ENCODE peak calls at places on chromosomes 1 and 21, in seven cellular contexts. One of them, this sample, is unnamed.

GRCh38 chr21:14741237-14741636 is 195.1 kb upstream of the SAMSN1 start:
- DNase-seq in Ammon's horn: no peak
- DNase-seq in brain microvascular endothelial cell: no peak
- DNase-seq in K562: no peak
- DNase-seq in NCI-H1092: no peak
- DNase-seq in breast epithelium: no peak
- DNase-seq in vagina: no peak
- DNase-seq in this sample: peak; percentile 53

GRCh38 chr1:190436615-190437014 is 41.0 kb downstream of the BRINP3 start:
- DNase-seq in K562: no peak
- DNase-seq in breast epithelium: no peak
- DNase-seq in vagina: no peak
- DNase-seq in NCI-H1092: peak; percentile 3
- DNase-seq in Ammon's horn: peak; percentile 14
- DNase-seq in brain microvascular endothelial cell: peak; percentile 3
- DNase-seq in this sample: no peak

GRCh38 chr1:46184920-46185658 is 8.8 kb upstream of the P3R3URF start:
- DNase-seq in K562: peak; percentile 44
- DNase-seq in Ammon's horn: no peak
- DNase-seq in breast epithelium: no peak
- DNase-seq in vagina: no peak
- DNase-seq in brain microvascular endothelial cell: no peak
- DNase-seq in NCI-H1092: no peak
- DNase-seq in this sample: no peak

GRCh38 chr1:11384170-11384554 is 94.8 kb upstream of the DISP3 start:
- DNase-seq in brain microvascular endothelial cell: no peak
- DNase-seq in breast epithelium: no peak
- DNase-seq in Ammon's horn: no peak
- DNase-seq in NCI-H1092: no peak
- DNase-seq in K562: peak; percentile 37
- DNase-seq in vagina: no peak
- DNase-seq in this sample: no peak

GRCh38 chr1:234553241-234554156 is 56.5 kb downstream of the IRF2BP2 start:
- DNase-seq in Ammon's horn: no peak
- DNase-seq in K562: no peak
- DNase-seq in breast epithelium: peak; percentile 18
- DNase-seq in NCI-H1092: no peak
- DNase-seq in vagina: peak; percentile 83
- DNase-seq in brain microvascular endothelial cell: peak; percentile 94
- DNase-seq in this sample: no peak

GRCh38 chr1:40438391-40439015 is 11.8 kb upstream of the ZFP69B start:
- DNase-seq in K562: peak; percentile 84
- DNase-seq in NCI-H1092: no peak
- DNase-seq in vagina: no peak
- DNase-seq in brain microvascular endothelial cell: peak; percentile 29
- DNase-seq in Ammon's horn: peak; percentile 52
- DNase-seq in breast epithelium: no peak
- DNase-seq in this sample: no peak

GRCh38 chr1:110197905-110198629 is 12.0 kb upstream of the KCNC4 start:
- DNase-seq in Ammon's horn: no peak
- DNase-seq in K562: no peak
- DNase-seq in breast epithelium: no peak
- DNase-seq in vagina: no peak
- DNase-seq in NCI-H1092: no peak
- DNase-seq in brain microvascular endothelial cell: no peak
- DNase-seq in this sample: peak; percentile 73

GRCh38 chr1:110605901-110606783 is at the start of gene KCNA2:
- DNase-seq in brain microvascular endothelial cell: no peak
- DNase-seq in breast epithelium: no peak
- DNase-seq in K562: no peak
- DNase-seq in vagina: no peak
- DNase-seq in NCI-H1092: peak; percentile 39
- DNase-seq in Ammon's horn: peak; percentile 82
- DNase-seq in this sample: peak; percentile 87

GRCh38 chr1:215958836-215959235 is 391.7 kb downstream of the KCTD3 start:
- DNase-seq in Ammon's horn: no peak
- DNase-seq in K562: no peak
- DNase-seq in brain microvascular endothelial cell: no peak
- DNase-seq in breast epithelium: no peak
- DNase-seq in NCI-H1092: no peak
- DNase-seq in vagina: no peak
- DNase-seq in this sample: no peak

GRCh38 chr1:182616130-182617074 is 12.2 kb upstream of the RGS16 start:
- DNase-seq in brain microvascular endothelial cell: peak; percentile 45
- DNase-seq in Ammon's horn: peak; percentile 71
- DNase-seq in breast epithelium: peak; percentile 54
- DNase-seq in vagina: no peak
- DNase-seq in K562: no peak
- DNase-seq in NCI-H1092: peak; percentile 99
- DNase-seq in this sample: peak; percentile 92

GRCh38 chr1:173020138-173020742 is 30.5 kb downstream of the TNFSF18 start:
- DNase-seq in vagina: no peak
- DNase-seq in K562: no peak
- DNase-seq in breast epithelium: no peak
- DNase-seq in NCI-H1092: no peak
- DNase-seq in brain microvascular endothelial cell: no peak
- DNase-seq in Ammon's horn: no peak
- DNase-seq in this sample: no peak

GRCh38 chr1:76080552-76081093 is 6.1 kb downstream of the ST6GALNAC3 start:
- DNase-seq in vagina: no peak
- DNase-seq in K562: no peak
- DNase-seq in brain microvascular endothelial cell: no peak
- DNase-seq in breast epithelium: no peak
- DNase-seq in Ammon's horn: no peak
- DNase-seq in NCI-H1092: no peak
- DNase-seq in this sample: no peak

GRCh38 chr21:17785403-17785788 is 33.8 kb downstream of the C21orf91 start:
- DNase-seq in breast epithelium: no peak
- DNase-seq in vagina: no peak
- DNase-seq in NCI-H1092: no peak
- DNase-seq in K562: no peak
- DNase-seq in brain microvascular endothelial cell: no peak
- DNase-seq in Ammon's horn: no peak
- DNase-seq in this sample: no peak

GRCh38 chr1:185645686-185646085 is 88.5 kb upstream of the HMCN1 start:
- DNase-seq in vagina: no peak
- DNase-seq in NCI-H1092: no peak
- DNase-seq in breast epithelium: no peak
- DNase-seq in brain microvascular endothelial cell: no peak
- DNase-seq in K562: no peak
- DNase-seq in Ammon's horn: no peak
- DNase-seq in this sample: no peak

GRCh38 chr1:5508669-5509330 is 483.4 kb downstream of the NPHP4 start:
- DNase-seq in Ammon's horn: no peak
- DNase-seq in K562: no peak
- DNase-seq in NCI-H1092: no peak
- DNase-seq in breast epithelium: no peak
- DNase-seq in vagina: no peak
- DNase-seq in brain microvascular endothelial cell: no peak
- DNase-seq in this sample: no peak

GRCh38 chr1:193432979-193433587 is 246.7 kb upstream of the B3GALT2 start:
- DNase-seq in vagina: no peak
- DNase-seq in breast epithelium: no peak
- DNase-seq in brain microvascular endothelial cell: no peak
- DNase-seq in K562: no peak
- DNase-seq in NCI-H1092: no peak
- DNase-seq in Ammon's horn: no peak
- DNase-seq in this sample: no peak

GRCh38 chr1:17279001-17279830 is 28.8 kb upstream of the PADI4 start:
- DNase-seq in vagina: no peak
- DNase-seq in brain microvascular endothelial cell: no peak
- DNase-seq in breast epithelium: no peak
- DNase-seq in NCI-H1092: no peak
- DNase-seq in K562: no peak
- DNase-seq in Ammon's horn: no peak
- DNase-seq in this sample: no peak

GRCh38 chr1:14390816-14391215 is 207.7 kb upstream of the KAZN start:
- DNase-seq in brain microvascular endothelial cell: no peak
- DNase-seq in vagina: no peak
- DNase-seq in Ammon's horn: no peak
- DNase-seq in NCI-H1092: no peak
- DNase-seq in K562: no peak
- DNase-seq in breast epithelium: no peak
- DNase-seq in this sample: no peak

GRCh38 chr1:189424746-189425331 is 1052.8 kb downstream of the BRINP3 start:
- DNase-seq in vagina: no peak
- DNase-seq in breast epithelium: no peak
- DNase-seq in K562: no peak
- DNase-seq in NCI-H1092: no peak
- DNase-seq in brain microvascular endothelial cell: no peak
- DNase-seq in Ammon's horn: no peak
- DNase-seq in this sample: no peak

GRCh38 chr1:173861731-173862145 is 6.1 kb downstream of the GAS5 start:
- DNase-seq in breast epithelium: no peak
- DNase-seq in K562: no peak
- DNase-seq in vagina: no peak
- DNase-seq in brain microvascular endothelial cell: no peak
- DNase-seq in NCI-H1092: no peak
- DNase-seq in Ammon's horn: no peak
- DNase-seq in this sample: no peak

GRCh38 chr1:5911871-5912271 is 80.4 kb downstream of the NPHP4 start:
- DNase-seq in vagina: no peak
- DNase-seq in brain microvascular endothelial cell: no peak
- DNase-seq in K562: no peak
- DNase-seq in Ammon's horn: no peak
- DNase-seq in breast epithelium: no peak
- DNase-seq in NCI-H1092: no peak
- DNase-seq in this sample: peak; percentile 39

GRCh38 chr1:115837762-115838421 is 3.0 kb downstream of the NHLH2 start:
- DNase-seq in breast epithelium: no peak
- DNase-seq in Ammon's horn: peak; percentile 30
- DNase-seq in K562: no peak
- DNase-seq in brain microvascular endothelial cell: no peak
- DNase-seq in vagina: no peak
- DNase-seq in NCI-H1092: no peak
- DNase-seq in this sample: no peak

GRCh38 chr1:117575586-117576225 is 30.1 kb upstream of the TENT5C start:
- DNase-seq in vagina: no peak
- DNase-seq in Ammon's horn: no peak
- DNase-seq in breast epithelium: no peak
- DNase-seq in brain microvascular endothelial cell: no peak
- DNase-seq in NCI-H1092: no peak
- DNase-seq in K562: no peak
- DNase-seq in this sample: no peak

GRCh38 chr1:199690520-199690919 is 337.0 kb upstream of the NR5A2 start:
- DNase-seq in NCI-H1092: no peak
- DNase-seq in K562: no peak
- DNase-seq in Ammon's horn: no peak
- DNase-seq in breast epithelium: no peak
- DNase-seq in brain microvascular endothelial cell: no peak
- DNase-seq in vagina: no peak
- DNase-seq in this sample: no peak

GRCh38 chr1:97567000-97567749 is 353.7 kb downstream of the DPYD start:
- DNase-seq in vagina: no peak
- DNase-seq in Ammon's horn: no peak
- DNase-seq in NCI-H1092: no peak
- DNase-seq in breast epithelium: no peak
- DNase-seq in brain microvascular endothelial cell: no peak
- DNase-seq in K562: no peak
- DNase-seq in this sample: no peak

GRCh38 chr1:93597697-93598096 is 83.9 kb downstream of the BCAR3 start:
- DNase-seq in Ammon's horn: peak; percentile 51
- DNase-seq in NCI-H1092: no peak
- DNase-seq in brain microvascular endothelial cell: no peak
- DNase-seq in breast epithelium: no peak
- DNase-seq in K562: no peak
- DNase-seq in vagina: no peak
- DNase-seq in this sample: no peak

GRCh38 chr1:15214507-15214906 is 32.5 kb upstream of the FHAD1 start:
- DNase-seq in K562: no peak
- DNase-seq in vagina: no peak
- DNase-seq in brain microvascular endothelial cell: peak; percentile 70
- DNase-seq in NCI-H1092: no peak
- DNase-seq in breast epithelium: no peak
- DNase-seq in Ammon's horn: no peak
- DNase-seq in this sample: peak; percentile 82

GRCh38 chr1:47692196-47692595 is 254.4 kb downstream of the FOXD2 start:
- DNase-seq in K562: no peak
- DNase-seq in breast epithelium: no peak
- DNase-seq in NCI-H1092: no peak
- DNase-seq in vagina: peak; percentile 40
- DNase-seq in brain microvascular endothelial cell: no peak
- DNase-seq in Ammon's horn: no peak
- DNase-seq in this sample: no peak

GRCh38 chr1:85612704-85613361 is 32.3 kb downstream of the CCN1 start:
- DNase-seq in K562: peak; percentile 36
- DNase-seq in vagina: no peak
- DNase-seq in NCI-H1092: no peak
- DNase-seq in breast epithelium: no peak
- DNase-seq in brain microvascular endothelial cell: peak; percentile 94
- DNase-seq in Ammon's horn: no peak
- DNase-seq in this sample: no peak

GRCh38 chr1:86380257-86380861 is 15.8 kb downstream of the ODF2L start:
- DNase-seq in brain microvascular endothelial cell: peak; percentile 37
- DNase-seq in NCI-H1092: peak; percentile 26
- DNase-seq in vagina: no peak
- DNase-seq in breast epithelium: no peak
- DNase-seq in Ammon's horn: peak; percentile 79
- DNase-seq in K562: peak; percentile 44
- DNase-seq in this sample: no peak

GRCh38 chr1:79041666-79042065 is 35.1 kb upstream of the ADGRL4 start:
- DNase-seq in NCI-H1092: no peak
- DNase-seq in vagina: no peak
- DNase-seq in Ammon's horn: no peak
- DNase-seq in K562: no peak
- DNase-seq in brain microvascular endothelial cell: no peak
- DNase-seq in breast epithelium: no peak
- DNase-seq in this sample: no peak

GRCh38 chr1:94122201-94122970 is 1.4 kb upstream of the ABCA4 start:
- DNase-seq in brain microvascular endothelial cell: peak; percentile 82
- DNase-seq in NCI-H1092: no peak
- DNase-seq in vagina: no peak
- DNase-seq in K562: no peak
- DNase-seq in breast epithelium: no peak
- DNase-seq in Ammon's horn: no peak
- DNase-seq in this sample: no peak

GRCh38 chr1:156608981-156609380 is 7.7 kb upstream of the GPATCH4 start:
- DNase-seq in vagina: no peak
- DNase-seq in Ammon's horn: no peak
- DNase-seq in NCI-H1092: peak; percentile 42
- DNase-seq in breast epithelium: no peak
- DNase-seq in brain microvascular endothelial cell: no peak
- DNase-seq in K562: peak; percentile 62
- DNase-seq in this sample: no peak

GRCh38 chr1:7409278-7409677 is 361.8 kb upstream of the VAMP3 start:
- DNase-seq in brain microvascular endothelial cell: no peak
- DNase-seq in breast epithelium: peak; percentile 5
- DNase-seq in vagina: peak; percentile 56
- DNase-seq in K562: no peak
- DNase-seq in Ammon's horn: no peak
- DNase-seq in NCI-H1092: no peak
- DNase-seq in this sample: peak; percentile 13

GRCh38 chr1:48767957-48768510 is 8.7 kb downstream of the BEND5 start:
- DNase-seq in K562: no peak
- DNase-seq in brain microvascular endothelial cell: no peak
- DNase-seq in NCI-H1092: no peak
- DNase-seq in breast epithelium: no peak
- DNase-seq in vagina: no peak
- DNase-seq in Ammon's horn: no peak
- DNase-seq in this sample: no peak